ENCODE peak calls at places on chromosomes 13 and 19, in ten cellular contexts. H, T, X, O, U, N, W, D, K and Y are unnamed samples.

GRCh38 chr13:40438999-40439797 is 227.2 kb downstream of the FOXO1 start:
- DNase-seq in H (no peak), T (no peak), X (no peak), O (no peak), U (no peak), N (no peak), W (no peak), D (no peak), K (peak; percentile 83), Y (no peak)

GRCh38 chr13:38386421-38386820 is 36.8 kb downstream of the UFM1 start:
- DNase-seq in H (no peak), T (no peak), X (no peak), O (no peak), U (no peak), N (no peak), W (no peak), D (no peak), K (no peak), Y (no peak)

GRCh38 chr19:49212302-49212701 is 54.7 kb downstream of the TRPM4 start:
- DNase-seq in H (no peak), T (no peak), X (no peak), O (no peak), U (no peak), N (no peak), W (no peak), D (no peak), K (no peak), Y (no peak)

GRCh38 chr13:102402292-102402691 is 444 bp upstream of the FGF14 start:
- DNase-seq in H (no peak), T (no peak), X (no peak), O (peak; percentile 12), U (peak; percentile 51), N (peak; percentile 91), W (no peak), D (no peak), K (no peak), Y (no peak)

GRCh38 chr19:55098716-55099556 is 18.5 kb downstream of the PPP1R12C start:
- DNase-seq in H (no peak), T (no peak), X (no peak), O (no peak), U (no peak), N (no peak), W (no peak), D (no peak), K (no peak), Y (no peak)

GRCh38 chr19:1948676-1949075 is 7.7 kb downstream of the CSNK1G2 start:
- DNase-seq in H (no peak), T (no peak), X (no peak), O (no peak), U (no peak), N (no peak), W (no peak), D (no peak), K (no peak), Y (no peak)

GRCh38 chr19:45420356-45420755 is 3.4 kb downstream of the ERCC1 start:
- DNase-seq in H (no peak), T (no peak), X (no peak), O (no peak), U (no peak), N (no peak), W (no peak), D (no peak), K (no peak), Y (no peak)

GRCh38 chr13:114109646-114110045 is 22.8 kb downstream of the RASA3 start:
- DNase-seq in H (peak; percentile 84), T (no peak), X (no peak), O (peak; percentile 32), U (no peak), N (no peak), W (no peak), D (no peak), K (no peak), Y (peak; percentile 50)

GRCh38 chr19:2623743-2624142 is 78.8 kb downstream of the GNG7 start:
- DNase-seq in H (no peak), T (no peak), X (no peak), O (no peak), U (no peak), N (no peak), W (no peak), D (no peak), K (no peak), Y (no peak)

GRCh38 chr13:63088226-63088625 is 1672.6 kb upstream of the PCDH20 start:
- DNase-seq in H (no peak), T (no peak), X (no peak), O (no peak), U (no peak), N (no peak), W (no peak), D (no peak), K (no peak), Y (no peak)

GRCh38 chr13:85486663-85487062 is 312.6 kb downstream of the SLITRK6 start:
- DNase-seq in H (no peak), T (no peak), X (no peak), O (no peak), U (no peak), N (no peak), W (no peak), D (no peak), K (no peak), Y (no peak)

DNA sequence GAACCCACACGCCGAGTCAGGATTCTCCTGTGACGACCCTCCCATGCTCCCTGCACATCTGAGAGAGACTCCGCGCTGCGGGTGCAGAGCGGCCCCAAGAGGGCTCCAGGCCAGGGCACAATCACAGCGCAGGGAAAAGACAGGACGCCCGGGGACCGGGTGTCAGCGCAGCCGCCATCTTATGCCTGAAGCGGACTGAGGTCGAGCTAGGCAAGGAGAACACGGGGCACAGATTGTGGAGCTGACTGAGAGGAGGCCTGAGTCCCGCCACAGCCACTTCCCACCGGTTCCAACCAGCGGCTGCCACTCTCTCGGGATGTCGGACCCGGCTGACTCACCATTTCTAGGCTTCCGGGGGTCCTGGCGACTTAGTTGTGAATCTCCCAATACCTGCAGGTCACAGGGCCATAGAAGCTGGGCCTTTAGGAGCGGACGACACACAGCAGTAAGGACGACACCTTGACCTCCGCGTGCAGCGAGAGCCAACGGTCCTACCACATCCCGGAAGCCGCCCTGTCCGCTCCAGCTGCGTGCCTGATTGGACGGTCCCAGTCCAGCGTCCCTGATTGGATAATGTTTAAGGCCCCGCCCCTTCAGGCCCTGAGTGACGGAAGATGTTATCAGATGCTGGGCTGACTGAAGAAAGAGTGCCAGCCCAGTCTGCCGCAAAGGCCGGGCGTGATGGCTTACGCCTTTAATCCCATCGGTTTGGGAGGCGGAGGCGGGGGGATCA is at the start of gene ZNF728:
- DNase-seq in H (no peak), T (no peak), X (peak; percentile 19), O (peak; percentile 25), U (no peak), N (no peak), W (no peak), D (no peak), K (no peak), Y (peak; percentile 61)
- TF ChIP-seq POLR2AphosphoS5 in H (peak; percentile 28), T (no peak), X (no peak), O (no peak), U (no peak), N (no peak), W (no peak), D (no peak), K (no peak), Y (no peak)

DNA sequence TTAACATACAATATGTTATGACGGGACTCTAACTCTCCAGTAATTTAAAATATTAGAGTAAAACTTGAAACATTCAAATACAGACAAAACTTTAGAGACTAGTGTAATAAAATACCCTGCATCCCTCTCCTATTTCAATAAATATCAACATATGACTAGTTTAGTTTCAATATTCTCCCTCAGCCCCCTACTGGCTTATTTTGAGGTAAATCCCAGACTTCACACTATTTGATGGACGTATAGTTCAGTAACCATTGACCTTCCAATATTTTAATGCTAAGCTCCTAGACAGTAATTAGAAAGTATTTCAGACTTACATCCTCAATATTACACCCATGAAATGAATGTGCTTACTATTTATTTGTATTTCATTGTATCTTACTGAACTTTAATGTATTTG is 180.7 kb upstream of the STARD13 start:
- DNase-seq in H (no peak), T (no peak), X (no peak), O (no peak), U (no peak), N (no peak), W (no peak), D (no peak), K (peak; percentile 11), Y (no peak)
- TF ChIP-seq POLR2AphosphoS5 in H (no peak), T (no peak), X (no peak), O (no peak), U (no peak), N (no peak), W (no peak), D (no peak), K (no peak), Y (no peak)

DNA sequence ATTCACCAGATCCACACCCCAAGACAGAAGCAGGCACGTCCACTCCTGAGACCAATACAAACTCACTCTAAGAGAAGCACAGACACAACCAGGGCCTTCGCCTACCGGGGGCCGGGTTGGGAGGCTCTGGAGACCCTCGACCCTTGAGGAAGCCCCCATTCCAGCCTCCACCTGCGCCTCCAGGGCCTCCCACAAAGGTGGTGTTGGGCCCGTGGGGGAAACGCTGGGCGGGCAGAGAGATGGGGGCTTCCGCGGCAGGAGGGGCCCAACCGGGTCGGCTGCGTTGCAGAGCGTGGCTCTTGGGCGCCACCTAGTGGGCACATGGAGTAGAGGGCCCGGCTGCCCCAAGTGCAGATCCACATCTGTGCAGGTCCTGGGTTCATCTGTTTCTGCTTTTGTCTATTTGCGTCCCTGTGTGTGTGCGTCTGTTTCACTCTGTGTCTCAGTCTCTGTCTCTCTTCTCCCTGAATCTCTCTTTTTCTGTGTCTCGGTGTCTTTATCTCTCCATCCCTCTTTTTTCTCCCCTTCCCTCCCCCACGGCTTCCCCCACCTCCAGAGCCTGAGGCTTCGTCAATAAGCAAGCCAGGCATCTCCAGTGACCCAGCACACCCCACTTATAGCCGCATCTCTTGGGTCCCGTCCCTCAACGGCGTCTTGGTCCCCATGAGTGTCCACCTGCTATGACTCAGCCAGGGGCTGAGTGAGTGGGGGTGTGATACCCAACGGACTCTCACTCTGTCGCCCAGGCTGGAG is 10.5 kb upstream of the TINCR start:
- DNase-seq in H (peak; percentile 92), T (no peak), X (peak; percentile 90), O (peak; percentile 73), U (no peak), N (peak; percentile 83), W (peak; percentile 84), D (peak; percentile 73), K (peak; percentile 38), Y (peak; percentile 75)
- TF ChIP-seq POLR2AphosphoS5 in H (no peak), T (no peak), X (no peak), O (no peak), U (no peak), N (no peak), W (no peak), D (no peak), K (no peak), Y (no peak)

DNA sequence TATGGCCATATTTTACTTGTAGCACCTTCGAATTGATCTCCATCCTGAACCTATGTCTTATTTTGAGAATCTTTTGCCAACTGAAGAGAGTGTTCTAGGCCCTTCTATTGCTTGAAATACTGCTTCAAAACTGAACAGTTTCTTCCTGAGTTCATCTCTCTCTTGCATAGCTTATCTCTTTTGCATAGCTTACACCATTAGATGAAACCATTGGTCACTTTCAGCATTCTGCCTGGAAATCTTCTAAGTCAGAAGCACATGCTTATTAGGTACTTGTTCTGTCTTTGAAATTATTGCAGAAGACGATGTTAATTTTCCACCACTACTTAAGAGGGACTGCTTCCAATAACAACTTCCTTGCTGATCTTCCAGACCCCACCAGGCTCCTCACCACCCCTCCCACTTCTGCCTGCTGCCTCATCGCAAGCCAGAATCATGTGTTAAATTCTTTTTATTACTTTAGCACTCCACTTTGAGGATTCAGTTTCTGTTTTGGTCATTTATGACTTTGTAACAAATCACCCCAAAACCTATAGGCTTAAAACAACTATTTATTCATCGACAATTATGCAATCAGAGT is 122.4 kb upstream of the MAB21L1 start:
- DNase-seq in H (no peak), T (no peak), X (no peak), O (no peak), U (no peak), N (no peak), W (no peak), D (no peak), K (peak; percentile 32), Y (no peak)
- TF ChIP-seq POLR2AphosphoS5 in H (no peak), T (no peak), X (no peak), O (no peak), U (no peak), N (no peak), W (no peak), D (no peak), K (no peak), Y (no peak)